ENCODE peak calls at places on chromosomes 12 and 14, in six cellular contexts. E is IMR-90, J is mesendoderm, R is H9, U is neuronal stem cell, P is H1. H is an unnamed sample.

GRCh38 chr12:116693259-116694227 is 44.3 kb downstream of the SPRING1 start:
- DNase-seq in E (no peak), J (no peak), R (no peak), U (no peak), P (no peak), H (no peak)

GRCh38 chr14:79730911-79731310 is 480.4 kb downstream of the DIO2 start:
- DNase-seq in E (no peak), J (no peak), R (no peak), U (no peak), P (no peak), H (no peak)

GRCh38 chr14:80364816-80365215 is 153.5 kb upstream of the DIO2 start:
- DNase-seq in E (no peak), J (peak), R (no peak), U (no peak), P (no peak), H (no peak)

GRCh38 chr12:25130741-25131188 is 64.2 kb downstream of the DNAI7 start:
- DNase-seq in E (peak), J (peak), R (no peak), U (peak), P (no peak), H (peak)

GRCh38 chr12:45546545-45546944 is 183.0 kb upstream of the ARID2 start:
- DNase-seq in E (no peak), J (no peak), R (no peak), U (no peak), P (no peak), H (no peak)

GRCh38 chr14:37034410-37035285 is 137.8 kb downstream of the SLC25A21 start:
- DNase-seq in E (peak), J (no peak), R (no peak), U (no peak), P (no peak), H (no peak)

GRCh38 chr14:61671086-61671485 is 24.2 kb upstream of the HIF1A start:
- DNase-seq in E (no peak), J (no peak), R (no peak), U (no peak), P (no peak), H (no peak)

GRCh38 chr14:37584211-37585100 is 10.6 kb downstream of the FOXA1 start:
- DNase-seq in E (no peak), J (no peak), R (peak), U (no peak), P (peak), H (no peak)

GRCh38 chr12:128266559-128267245 is at the start of gene TMEM132C:
- DNase-seq in E (no peak), J (peak), R (peak), U (no peak), P (peak), H (no peak)

GRCh38 chr12:43937947-43938346 is 102.1 kb downstream of the TMEM117 start:
- DNase-seq in E (peak), J (peak), R (peak), U (no peak), P (no peak), H (no peak)

GRCh38 chr12:113101751-113102150 is 33.8 kb downstream of the RASAL1 start:
- DNase-seq in E (no peak), J (no peak), R (no peak), U (no peak), P (no peak), H (no peak)

GRCh38 chr12:50764861-50765324 is 992 bp downstream of the ATF1 start:
- DNase-seq in E (peak), J (peak), R (no peak), U (no peak), P (no peak), H (peak)

GRCh38 chr12:1445807-1446206 is 148.6 kb downstream of the FBXL14 start:
- DNase-seq in E (no peak), J (peak), R (peak), U (no peak), P (no peak), H (no peak)

GRCh38 chr12:29447285-29447975 is 50.1 kb downstream of the OVCH1 start:
- DNase-seq in E (no peak), J (no peak), R (no peak), U (no peak), P (no peak), H (no peak)

GRCh38 chr12:57046392-57046791 is 3.5 kb downstream of the MYO1A start:
- DNase-seq in E (no peak), J (no peak), R (no peak), U (no peak), P (no peak), H (no peak)

GRCh38 chr12:80858356-80858755 is 79.4 kb downstream of the LIN7A start:
- DNase-seq in E (no peak), J (no peak), R (no peak), U (no peak), P (no peak), H (no peak)

DNA sequence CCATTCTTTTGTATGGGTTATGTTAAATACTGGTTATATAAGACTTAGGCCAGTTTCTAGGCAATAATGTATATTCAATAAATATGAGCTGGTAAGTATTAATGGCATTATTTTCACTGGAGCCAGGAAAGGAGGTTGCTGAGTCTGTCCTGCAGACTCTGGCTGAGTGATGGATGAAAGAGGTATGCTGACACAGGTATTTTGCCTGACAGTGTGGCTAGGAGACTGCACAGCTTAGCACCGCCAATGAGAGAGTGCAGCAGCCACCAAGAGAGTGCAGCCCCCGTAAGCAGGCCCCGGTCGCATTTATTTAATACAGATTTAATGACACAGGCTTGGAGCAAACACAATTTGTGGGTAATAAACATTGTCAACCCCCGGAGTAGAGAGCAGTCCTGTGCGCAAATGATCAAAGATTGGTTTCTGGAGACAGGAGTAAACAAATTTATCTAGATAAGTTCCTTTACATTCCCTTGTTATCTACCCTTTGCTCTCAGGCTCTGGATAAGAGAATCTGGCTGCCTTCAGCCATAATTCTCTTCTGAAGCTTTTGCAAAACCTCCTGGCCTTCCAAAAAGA is 37.4 kb downstream of the TMTC3 start:
- DNase-seq in E (no peak), J (peak), R (no peak), U (no peak), P (no peak), H (no peak)
- H2BK15ac ChIP-seq in E (no peak), J (no peak), R (no peak), U (no peak), P (no peak), H (no peak)

GRCh38 chr14:64763089-64763782 is 59.0 kb downstream of the PLEKHG3 start:
- DNase-seq in E (no peak), J (no peak), R (no peak), U (no peak), P (no peak), H (no peak)
- H2AK5ac ChIP-seq in E (peak), J (no peak), R (no peak), U (peak), P (no peak), H (peak)

GRCh38 chr14:57847096-57847495 is 18.8 kb downstream of the SLC35F4 start:
- DNase-seq in E (no peak), J (no peak), R (no peak), U (no peak), P (no peak), H (no peak)

GRCh38 chr14:57848353-57848752 is 17.5 kb downstream of the SLC35F4 start:
- DNase-seq in E (no peak), J (no peak), R (no peak), U (no peak), P (no peak), H (no peak)

GRCh38 chr14:57848786-57849185 is 17.1 kb downstream of the SLC35F4 start:
- DNase-seq in E (no peak), J (no peak), R (no peak), U (no peak), P (no peak), H (no peak)

GRCh38 chr14:57846631-57847030 is 19.3 kb downstream of the SLC35F4 start:
- DNase-seq in E (no peak), J (no peak), R (no peak), U (no peak), P (no peak), H (no peak)

DNA sequence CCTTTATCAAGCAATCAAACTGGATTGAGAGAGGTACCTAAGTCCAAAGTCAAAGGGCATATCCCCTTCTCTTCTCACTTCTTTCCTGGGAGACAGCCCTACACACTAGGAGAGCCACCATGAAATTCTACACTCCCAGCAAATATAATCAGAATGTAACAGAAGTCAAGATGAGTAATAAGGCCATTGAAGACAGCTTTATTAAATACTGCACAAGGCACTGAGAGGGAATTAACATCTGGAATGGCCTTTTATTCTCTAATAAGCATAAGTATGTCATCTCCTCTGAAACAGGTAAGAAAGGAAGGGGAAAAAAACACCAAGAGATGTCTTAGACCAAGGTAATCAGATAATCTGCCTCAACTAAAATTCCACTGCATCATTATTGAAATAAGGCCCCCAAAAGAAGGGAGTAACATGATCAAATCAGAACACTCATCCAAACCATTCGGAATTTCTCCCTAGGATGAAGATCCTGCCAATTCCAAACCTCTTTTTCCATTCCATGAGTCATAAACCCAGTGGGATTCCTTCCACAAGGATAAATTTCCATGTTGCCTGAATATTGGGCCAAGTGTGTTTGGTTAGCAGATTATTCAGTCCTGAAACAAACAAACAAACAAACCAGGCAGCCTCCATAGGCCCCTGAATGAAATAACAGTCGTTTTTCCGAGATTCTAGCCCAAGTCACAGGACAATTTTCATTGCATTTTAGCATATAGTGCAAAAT is 19.9 kb downstream of the SLC35F4 start:
- DNase-seq in E (no peak), J (peak), R (no peak), U (no peak), P (no peak), H (no peak)
- H2BK15ac ChIP-seq in E (no peak), J (no peak), R (no peak), U (no peak), P (no peak), H (no peak)

GRCh38 chr12:105814283-105814682 is 324.5 kb downstream of the NUAK1 start:
- DNase-seq in E (no peak), J (no peak), R (no peak), U (peak), P (no peak), H (no peak)
- H2AK5ac ChIP-seq in E (no peak), J (no peak), R (no peak), U (no peak), P (no peak), H (no peak)